ENCODE peak calls at places on chromosomes 16 and 17, in six cellular contexts. H is adrenal gland, N is endothelial cell of umbilical vein, O is pancreas, W is thoracic aorta, I is tibial artery. Q is an unnamed sample.

GRCh38 chr17:9557356-9557755 is 18.3 kb downstream of the STX8 start:
- DNase-seq in H (no peak), N (no peak), O (no peak), W (no peak), I (no peak), Q (no peak)

GRCh38 chr17:27264068-27264812 is 29.7 kb upstream of the WSB1 start:
- DNase-seq in H (no peak), N (no peak), O (no peak), W (no peak), I (no peak), Q (no peak)

GRCh38 chr17:61354895-61355294 is 44.7 kb upstream of the TBX2 start:
- DNase-seq in H (no peak), N (no peak), O (no peak), W (no peak), I (no peak), Q (no peak)

GRCh38 chr16:53695070-53695469 is 8.6 kb downstream of the RPGRIP1L start:
- DNase-seq in H (no peak), N (no peak), O (no peak), W (no peak), I (no peak), Q (no peak)

GRCh38 chr16:66146689-66147330 is 219.7 kb upstream of the CDH5 start:
- DNase-seq in H (no peak), N (no peak), O (no peak), W (no peak), I (peak; percentile 23), Q (peak; percentile 37)

GRCh38 chr16:67449739-67450138 is 18.8 kb downstream of the HSD11B2 start:
- DNase-seq in H (peak; percentile 70), N (no peak), O (no peak), W (no peak), I (no peak), Q (no peak)

GRCh38 chr17:75260679-75261335 is 599 bp downstream of the GGA3 start:
- DNase-seq in H (no peak), N (no peak), O (no peak), W (no peak), I (no peak), Q (no peak)

GRCh38 chr17:47280072-47280811 is 26.6 kb downstream of the ITGB3 start:
- DNase-seq in H (no peak), N (no peak), O (no peak), W (no peak), I (peak; percentile 74), Q (peak; percentile 65)

GRCh38 chr16:57167951-57168350 is 17.9 kb downstream of the PSME3IP1 start:
- DNase-seq in H (no peak), N (peak; percentile 83), O (no peak), W (no peak), I (no peak), Q (peak; percentile 82)

GRCh38 chr17:12591336-12591735 is 74.4 kb upstream of the MYOCD start:
- DNase-seq in H (no peak), N (no peak), O (no peak), W (no peak), I (no peak), Q (no peak)

DNA sequence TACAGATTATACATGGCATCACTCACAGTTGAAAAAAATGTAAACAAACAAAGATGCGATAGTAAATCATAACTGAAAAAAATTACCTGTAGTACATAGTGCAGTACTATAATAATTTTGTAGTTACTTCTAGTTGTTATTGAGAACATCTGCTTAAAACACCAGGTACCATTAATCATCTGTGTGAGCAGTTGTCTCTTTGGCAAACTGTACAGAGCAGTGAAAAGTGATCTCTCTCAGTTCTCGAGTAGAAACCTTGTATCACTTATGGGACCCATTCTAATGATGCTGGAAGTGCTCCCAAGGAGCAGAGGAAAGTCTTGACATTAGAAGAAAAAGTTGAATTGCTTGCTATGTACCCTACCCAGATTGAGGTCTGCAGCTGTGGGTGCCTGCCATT is 8.9 kb upstream of the TENT4B start:
- DNase-seq in H (no peak), N (no peak), O (no peak), W (no peak), I (no peak), Q (no peak)
- H3K4me1 ChIP-seq in H (peaks cover 8% of the 10 kb centered on the region), N (no peaks in the 10 kb centered on the region), O (no peaks in the 10 kb centered on the region), W (no peaks in the 10 kb centered on the region), I (no peaks in the 10 kb centered on the region), Q (peaks cover 10% of the 10 kb centered on the region)

DNA sequence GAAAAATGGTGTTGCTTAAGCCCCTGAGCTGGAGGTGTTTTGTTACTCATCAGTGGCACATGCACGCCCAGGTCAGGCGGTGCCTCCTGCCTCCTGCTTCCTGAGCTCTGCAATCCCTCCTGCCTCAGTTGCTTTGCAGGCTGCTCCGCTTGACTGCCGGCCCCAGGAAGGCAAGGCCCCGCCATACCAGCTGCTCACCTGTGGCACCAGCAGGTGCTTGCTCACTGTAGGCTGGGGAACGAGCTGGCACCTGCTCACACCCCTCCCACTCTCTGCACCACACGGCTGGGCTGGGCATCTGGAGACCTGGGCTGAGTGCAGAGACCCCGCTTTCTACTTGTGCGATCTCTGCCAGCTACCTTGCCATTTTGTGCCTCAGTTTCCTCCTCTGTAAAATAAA is 200.2 kb downstream of the RBFOX3 start:
- DNase-seq in H (no peak), N (no peak), O (no peak), W (no peak), I (no peak), Q (no peak)
- H3K4me1 ChIP-seq in H (no peaks in the 10 kb centered on the region), N (peaks cover 6% of the 10 kb centered on the region), O (no peaks in the 10 kb centered on the region), W (no peaks in the 10 kb centered on the region), I (no peaks in the 10 kb centered on the region), Q (no peaks in the 10 kb centered on the region)

GRCh38 chr17:15233971-15234370 is 31.2 kb downstream of the PMP22 start:
- DNase-seq in H (no peak), N (no peak), O (no peak), W (no peak), I (no peak), Q (no peak)

GRCh38 chr17:15230866-15231265 is 34.3 kb downstream of the PMP22 start:
- DNase-seq in H (no peak), N (no peak), O (no peak), W (no peak), I (no peak), Q (no peak)

GRCh38 chr17:15232517-15232915 is 32.6 kb downstream of the PMP22 start:
- DNase-seq in H (no peak), N (no peak), O (no peak), W (no peak), I (no peak), Q (no peak)

GRCh38 chr17:15231851-15232516 is 33.1 kb downstream of the PMP22 start:
- DNase-seq in H (no peak), N (no peak), O (no peak), W (no peak), I (no peak), Q (no peak)

DNA sequence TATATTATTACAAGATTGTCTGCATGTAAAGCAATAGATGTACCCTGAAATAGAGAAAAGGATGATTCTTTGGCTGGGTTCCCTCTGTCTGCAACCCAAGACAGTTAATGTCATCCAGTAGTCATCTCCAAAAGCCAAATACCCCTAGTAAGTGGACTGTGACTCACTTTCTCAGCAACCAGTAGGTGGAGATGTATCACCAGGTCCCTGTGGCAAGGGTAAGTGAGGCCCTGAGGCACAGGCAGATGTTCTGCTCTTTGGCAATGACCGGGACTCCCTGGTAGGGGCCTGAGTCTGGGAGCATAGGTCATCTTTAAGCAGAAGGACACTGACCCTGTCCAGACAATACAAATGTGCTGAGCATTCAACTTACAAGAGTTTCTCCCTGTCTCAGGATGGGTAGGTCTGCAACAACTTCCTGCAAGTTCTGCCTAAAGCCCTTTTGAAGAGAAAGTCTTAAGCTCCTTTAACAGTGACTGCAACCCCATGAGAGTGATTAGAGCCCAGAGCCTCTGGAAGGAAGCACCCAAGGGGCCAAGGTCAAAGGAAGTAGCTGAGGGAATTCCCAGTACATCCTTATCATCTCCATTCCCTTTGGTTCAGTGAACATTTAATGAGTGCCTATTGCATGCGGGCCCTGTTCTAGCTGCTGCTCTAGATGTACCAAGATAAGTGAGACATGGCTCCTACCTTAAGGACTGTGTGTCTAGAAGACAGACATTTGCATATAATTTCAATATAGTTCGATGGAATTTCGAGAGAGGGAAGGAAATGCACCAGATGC is 31.9 kb downstream of the PMP22 start:
- DNase-seq in H (no peak), N (peak; percentile 6), O (no peak), W (no peak), I (no peak), Q (no peak)
- H3K4me1 ChIP-seq in H (peaks cover 41% of the 10 kb centered on the region), N (no peaks in the 10 kb centered on the region), O (no peaks in the 10 kb centered on the region), W (no peaks in the 10 kb centered on the region), I (no peaks in the 10 kb centered on the region), Q (no peaks in the 10 kb centered on the region)

GRCh38 chr17:78343099-78343432 is 16.8 kb downstream of the SOCS3 start:
- DNase-seq in H (peak; percentile 81), N (peak; percentile 48), O (no peak), W (peak; percentile 74), I (peak; percentile 88), Q (no peak)
- H3K4me1 ChIP-seq in H (peaks cover 33% of the 10 kb centered on the region), N (peaks cover 36% of the 10 kb centered on the region), O (peaks cover 24% of the 10 kb centered on the region), W (peaks cover 19% of the 10 kb centered on the region), I (peaks cover 4% of the 10 kb centered on the region), Q (peaks cover 12% of the 10 kb centered on the region)

DNA sequence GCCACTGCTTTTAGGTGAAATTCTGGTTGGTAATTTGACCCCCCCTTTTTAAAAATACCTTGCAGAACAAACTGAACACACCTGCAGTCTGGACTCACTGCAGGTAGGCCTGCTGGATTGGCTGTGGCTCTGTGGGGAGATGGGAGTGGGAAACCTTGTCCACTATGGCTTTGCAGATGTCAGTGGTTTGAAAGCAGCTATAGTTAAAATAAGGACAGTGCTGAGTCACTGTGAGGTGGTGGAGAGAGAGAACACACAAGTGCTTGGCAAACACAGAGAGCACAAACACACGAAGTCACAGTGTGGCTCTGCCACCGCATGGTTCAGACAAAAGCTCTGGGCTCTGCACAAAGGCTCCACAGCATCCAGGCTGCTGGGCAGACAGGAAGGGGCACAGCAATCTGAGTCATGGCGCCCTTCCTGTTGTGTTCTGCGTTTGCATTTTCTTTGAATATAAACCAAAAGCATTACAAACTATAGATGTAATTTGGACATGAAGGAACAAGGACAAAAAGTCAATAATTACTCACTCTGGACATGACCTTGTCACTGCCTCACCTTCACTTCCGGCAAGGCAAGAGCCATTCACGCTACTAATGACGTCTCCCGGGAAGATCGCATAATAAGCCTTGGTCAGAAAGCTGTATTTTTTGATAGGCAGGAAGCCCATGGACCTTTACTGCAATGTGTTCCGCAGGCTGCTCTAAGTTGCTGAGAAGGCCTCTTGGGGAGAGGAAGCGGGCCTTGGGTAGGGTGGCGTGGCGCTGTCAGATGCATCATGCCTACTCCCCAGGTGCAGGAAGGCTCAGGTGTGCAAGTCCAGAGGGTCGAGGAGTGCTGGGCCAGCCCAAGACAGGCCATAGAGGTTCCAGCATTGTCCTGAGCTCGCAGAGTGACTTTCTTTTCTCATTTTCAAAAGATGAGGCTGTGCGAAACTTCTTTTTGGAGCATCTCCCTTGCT is 60.1 kb upstream of the MED9 start:
- DNase-seq in H (no peak), N (peak; percentile 94), O (no peak), W (no peak), I (peak; percentile 62), Q (peak; percentile 35)
- H3K4me1 ChIP-seq in H (peaks cover 43% of the 10 kb centered on the region), N (peaks cover 48% of the 10 kb centered on the region), O (peaks cover 5% of the 10 kb centered on the region), W (no peaks in the 10 kb centered on the region), I (no peaks in the 10 kb centered on the region), Q (no peaks in the 10 kb centered on the region)

GRCh38 chr17:958712-959451 is 20.7 kb downstream of the NXN start:
- DNase-seq in H (no peak), N (no peak), O (no peak), W (no peak), I (no peak), Q (no peak)
- H3K4me1 ChIP-seq in H (no peaks in the 10 kb centered on the region), N (peaks cover 5% of the 10 kb centered on the region), O (no peaks in the 10 kb centered on the region), W (no peaks in the 10 kb centered on the region), I (no peaks in the 10 kb centered on the region), Q (peaks cover under 1% of the 10 kb centered on the region)

Q was measured in A673.